ENCODE peak calls at places on chromosomes 5 and 9, in eight cellular contexts. Q is SK-N-SH, Z is stomach, L is ovary, E is HepG2, H is H1, T is sigmoid colon, D is suprapubic skin. X is an unnamed sample. For H3K36me3, the result is how much of the 10 kb centered on the place peaks cover.

GRCh38 chr5:38166832-38167231 is 91.5 kb upstream of the EGFLAM start:
- DNase-seq in Q (no peak), Z (no peak), L (no peak), E (no peak), H (no peak), T (no peak), D (no peak), X (no peak)

GRCh38 chr9:133995012-133995896 is 3.1 kb upstream of the VAV2 start:
- DNase-seq in Q (peak), Z (no peak), L (no peak), E (peak), H (no peak), T (no peak), D (no peak), X (no peak)

GRCh38 chr9:5895782-5896181 is 5.1 kb downstream of the MLANA start:
- DNase-seq in Q (no peak), Z (no peak), L (no peak), E (no peak), H (no peak), T (no peak), D (no peak), X (no peak)

GRCh38 chr9:35972093-35972492 is 14.1 kb upstream of the OR2S2 start:
- DNase-seq in Q (no peak), Z (no peak), L (no peak), E (no peak), H (peak), T (no peak), D (no peak), X (no peak)

GRCh38 chr5:128470663-128471062 is 67.4 kb downstream of the FBN2 start:
- DNase-seq in Q (no peak), Z (no peak), L (no peak), E (no peak), H (no peak), T (no peak), D (no peak), X (no peak)

GRCh38 chr9:86126998-86127972 is 27.9 kb upstream of the GOLM1 start:
- DNase-seq in Q (peak), Z (peak), L (peak), E (peak), H (peak), T (no peak), D (no peak), X (peak)

GRCh38 chr9:135980926-135981630 is 19.9 kb upstream of the UBAC1 start:
- DNase-seq in Q (no peak), Z (no peak), L (no peak), E (no peak), H (no peak), T (no peak), D (no peak), X (no peak)

GRCh38 chr5:143204474-143205246 is 198.8 kb downstream of the NR3C1 start:
- DNase-seq in Q (no peak), Z (no peak), L (no peak), E (no peak), H (no peak), T (no peak), D (no peak), X (no peak)

GRCh38 chr5:135214897-135215616 is 181.0 kb upstream of the PITX1 start:
- DNase-seq in Q (peak), Z (peak), L (no peak), E (no peak), H (peak), T (peak), D (peak), X (peak)

GRCh38 chr9:127574089-127574921 is 37.8 kb upstream of the STXBP1 start:
- DNase-seq in Q (no peak), Z (peak), L (no peak), E (no peak), H (no peak), T (no peak), D (no peak), X (no peak)

GRCh38 chr5:135138116-135138850 is 104.3 kb upstream of the PITX1 start:
- DNase-seq in Q (no peak), Z (no peak), L (no peak), E (no peak), H (no peak), T (no peak), D (no peak), X (no peak)

GRCh38 chr5:175247146-175247545 is 196.8 kb downstream of the DRD1 start:
- DNase-seq in Q (no peak), Z (no peak), L (no peak), E (no peak), H (no peak), T (no peak), D (no peak), X (no peak)

GRCh38 chr5:148970228-148970627 is 92.6 kb downstream of the SH3TC2 start:
- DNase-seq in Q (no peak), Z (peak), L (no peak), E (no peak), H (peak), T (peak), D (no peak), X (no peak)

GRCh38 chr5:146048994-146049703 is 56.2 kb downstream of the PLAC8L1 start:
- DNase-seq in Q (peak), Z (peak), L (no peak), E (peak), H (peak), T (no peak), D (no peak), X (peak)

DNA sequence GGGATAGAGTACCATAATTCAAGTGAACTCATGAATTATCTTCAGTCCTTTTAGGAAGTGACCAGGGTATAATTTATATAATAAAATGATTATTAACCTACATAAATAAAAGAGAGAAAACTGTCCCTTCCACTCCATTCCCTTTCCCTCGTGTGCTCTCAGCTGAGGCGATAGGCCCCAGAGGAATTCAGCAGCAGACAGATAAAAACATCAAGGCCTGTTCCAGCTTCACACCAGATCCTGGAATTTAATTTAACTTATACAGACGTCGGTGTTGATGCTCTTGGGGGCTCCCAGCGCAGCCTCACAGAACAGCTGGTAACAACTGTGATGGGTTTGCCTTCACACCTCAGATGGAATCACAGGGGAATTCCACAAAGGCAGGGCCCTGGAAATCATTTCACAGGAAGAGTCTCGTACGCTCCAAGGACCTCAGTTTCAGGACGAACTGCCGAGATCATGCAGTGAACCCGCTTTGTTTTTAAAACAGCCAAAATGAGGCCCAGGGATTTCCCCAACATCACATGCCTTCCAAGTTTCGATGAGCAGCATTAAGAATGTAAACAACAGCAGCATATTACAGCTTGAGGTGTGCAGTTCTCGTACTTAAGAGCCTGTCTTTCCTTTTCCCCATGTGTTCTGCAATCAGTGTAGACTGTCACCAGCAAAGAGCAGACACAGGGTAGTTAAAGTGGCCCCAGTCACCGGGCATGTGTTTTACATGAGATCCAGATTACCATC is 73.6 kb upstream of the ALDH1B1 start:
- DNase-seq in Q (peak), Z (no peak), L (peak), E (no peak), H (peak), T (no peak), D (no peak), X (no peak)
- H3K36me3 ChIP-seq in Q (under half), Z (under half), L (under half), E (under half), H (under half), T (under half), D (under half), X (under half)

DNA sequence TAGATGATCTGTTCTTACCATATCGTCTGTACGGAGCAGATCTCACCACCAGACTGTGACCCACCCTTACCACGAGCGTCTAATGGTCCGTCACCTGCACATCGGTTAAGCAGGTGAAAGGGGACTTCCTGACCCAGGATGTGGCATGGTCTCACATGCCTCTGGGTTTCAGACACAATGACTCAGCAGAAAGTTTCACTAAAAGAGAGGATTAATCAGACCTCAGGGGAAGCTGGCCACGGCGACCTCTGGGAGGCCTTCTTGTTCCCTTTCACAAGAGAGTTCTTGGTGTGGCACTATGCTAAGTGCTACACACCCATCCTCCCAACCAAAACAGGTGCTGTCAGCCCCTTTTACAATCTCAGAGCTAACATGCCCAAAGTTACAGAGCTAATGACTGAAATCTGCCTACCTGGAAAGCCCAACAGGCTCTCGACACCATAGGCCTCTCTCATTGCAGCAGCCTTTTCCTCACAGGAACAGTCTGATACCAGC is 41.6 kb downstream of the ADAMTS12 start:
- DNase-seq in Q (no peak), Z (no peak), L (no peak), E (peak), H (no peak), T (no peak), D (no peak), X (no peak)
- TF ChIP-seq EP300 in Q (no peak), Z (no peak), L (no peak), E (no peak), H (no peak), T (no peak), D (no peak), X (no peak)

GRCh38 chr5:96691503-96692303 is 29.5 kb downstream of the CAST start:
- DNase-seq in Q (no peak), Z (no peak), L (no peak), E (peak), H (no peak), T (no peak), D (no peak), X (no peak)
- H3K36me3 ChIP-seq in Q (under half), Z (under half), L (under half), E (under half), H (under half), T (under half), D (under half), X (under half)

GRCh38 chr5:10233011-10233410 is 16.7 kb downstream of the ATPSCKMT start:
- DNase-seq in Q (no peak), Z (no peak), L (no peak), E (no peak), H (no peak), T (no peak), D (no peak), X (no peak)

GRCh38 chr5:10229306-10230048 is 20.2 kb downstream of the ATPSCKMT start:
- DNase-seq in Q (no peak), Z (no peak), L (no peak), E (no peak), H (no peak), T (no peak), D (no peak), X (no peak)

GRCh38 chr5:10232386-10232785 is 17.3 kb downstream of the ATPSCKMT start:
- DNase-seq in Q (no peak), Z (no peak), L (no peak), E (no peak), H (no peak), T (no peak), D (no peak), X (no peak)

GRCh38 chr5:10235350-10235749 is 14.3 kb downstream of the ATPSCKMT start:
- DNase-seq in Q (no peak), Z (no peak), L (no peak), E (no peak), H (no peak), T (no peak), D (no peak), X (no peak)

DNA sequence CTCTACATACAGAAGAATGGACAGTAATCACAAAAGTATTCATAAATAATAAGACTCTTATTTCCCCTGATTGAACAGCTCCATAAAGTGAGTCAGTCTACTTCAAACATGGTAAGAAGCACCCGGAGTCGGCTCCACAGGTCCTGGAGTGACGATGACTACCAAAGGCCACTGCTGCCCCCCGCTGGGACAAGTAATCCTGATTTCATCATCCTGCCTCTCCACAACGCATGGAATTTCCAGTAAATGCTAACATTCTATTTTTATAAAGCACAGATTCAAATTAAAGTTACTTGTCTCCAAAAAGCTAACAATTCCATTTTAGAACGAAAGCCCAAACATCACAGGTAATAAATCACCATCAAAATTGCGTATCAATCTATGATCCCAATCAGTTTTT is 16.2 kb downstream of the ATPSCKMT start:
- DNase-seq in Q (peak), Z (no peak), L (no peak), E (peak), H (no peak), T (no peak), D (no peak), X (no peak)
- TF ChIP-seq EP300 in Q (no peak), Z (no peak), L (no peak), E (no peak), H (no peak), T (no peak), D (no peak), X (no peak)

DNA sequence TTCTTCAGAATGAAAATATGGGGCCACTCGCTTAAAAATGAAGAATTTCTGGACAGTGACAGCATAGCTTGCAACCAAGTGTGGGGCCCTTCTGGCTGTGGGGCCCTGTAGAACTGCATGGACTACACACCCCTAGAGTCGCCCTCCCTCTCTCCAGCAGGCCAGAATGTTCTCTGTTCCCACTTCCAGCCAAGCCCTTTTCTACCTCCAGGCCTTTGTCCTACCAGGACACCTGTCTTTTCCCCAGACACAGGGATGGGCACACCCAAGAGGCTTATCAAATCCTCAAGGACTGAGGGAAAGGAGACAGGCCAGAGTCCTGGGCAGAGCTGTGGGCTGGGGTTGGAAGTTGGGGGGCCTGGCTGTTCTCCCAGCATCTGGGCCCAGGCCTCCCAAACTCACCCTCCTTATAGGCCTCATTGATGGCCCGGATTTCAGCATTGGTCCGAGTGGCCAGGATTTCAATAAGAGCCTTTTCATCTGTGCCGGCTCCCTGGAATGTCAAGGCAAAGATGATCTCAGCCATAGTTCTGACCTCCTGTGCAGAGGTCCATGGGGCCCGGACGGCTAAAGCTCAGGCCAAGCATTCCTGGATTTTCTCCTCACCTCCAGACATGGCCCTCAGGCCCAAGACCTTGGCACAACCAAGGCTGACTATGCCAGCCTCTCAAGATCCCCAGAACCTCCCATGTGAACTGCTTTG is 38.2 kb upstream of the TNIP1 start:
- DNase-seq in Q (no peak), Z (no peak), L (no peak), E (no peak), H (no peak), T (no peak), D (no peak), X (no peak)
- H3K36me3 ChIP-seq in Q (under half), Z (under half), L (under half), E (half or more), H (under half), T (half or more), D (half or more), X (half or more)

DNA sequence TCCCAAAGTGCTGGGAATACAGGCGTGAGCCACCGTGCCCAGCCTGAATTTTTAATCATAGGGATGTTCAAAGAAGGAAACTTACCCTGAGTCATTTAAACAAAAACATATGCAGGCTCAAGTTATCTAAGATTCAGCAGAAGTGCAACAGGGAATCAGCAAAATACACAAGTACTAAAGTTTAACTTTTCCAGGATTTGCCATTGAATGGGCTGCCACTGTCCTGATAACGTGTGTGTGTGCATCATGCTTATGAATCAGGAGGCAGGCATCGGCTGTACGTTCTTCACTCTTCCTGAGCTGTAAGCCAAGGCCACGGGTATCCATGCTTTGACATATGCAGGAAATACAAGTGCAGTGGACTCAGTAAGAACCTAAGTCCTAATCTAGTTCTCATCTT is 48.8 kb upstream of the FST start:
- DNase-seq in Q (no peak), Z (no peak), L (no peak), E (no peak), H (no peak), T (no peak), D (no peak), X (no peak)
- TF ChIP-seq EP300 in Q (no peak), Z (no peak), L (no peak), E (no peak), H (no peak), T (no peak), D (no peak), X (no peak)

GRCh38 chr9:128632486-128632885 is 24.2 kb downstream of the DYNC2I2 start:
- DNase-seq in Q (no peak), Z (no peak), L (no peak), E (no peak), H (no peak), T (no peak), D (no peak), X (no peak)
- H3K36me3 ChIP-seq in Q (half or more), Z (half or more), L (under half), E (under half), H (under half), T (half or more), D (half or more), X (half or more)

GRCh38 chr9:115989816-115990215 is 163.8 kb upstream of the PAPPA start:
- DNase-seq in Q (no peak), Z (no peak), L (no peak), E (no peak), H (no peak), T (no peak), D (no peak), X (no peak)

GRCh38 chr9:115983366-115983765 is 170.2 kb upstream of the PAPPA start:
- DNase-seq in Q (no peak), Z (no peak), L (no peak), E (no peak), H (no peak), T (no peak), D (no peak), X (no peak)

GRCh38 chr9:115988701-115989100 is 164.9 kb upstream of the PAPPA start:
- DNase-seq in Q (no peak), Z (no peak), L (no peak), E (no peak), H (no peak), T (no peak), D (no peak), X (no peak)

GRCh38 chr9:115986508-115986907 is 167.1 kb upstream of the PAPPA start:
- DNase-seq in Q (no peak), Z (no peak), L (no peak), E (no peak), H (no peak), T (no peak), D (no peak), X (no peak)

GRCh38 chr9:115985657-115986056 is 167.9 kb upstream of the PAPPA start:
- DNase-seq in Q (no peak), Z (no peak), L (no peak), E (no peak), H (no peak), T (no peak), D (no peak), X (no peak)
- TF ChIP-seq EP300 in Q (no peak), Z (no peak), L (no peak), E (no peak), H (no peak), T (no peak), D (no peak), X (no peak)

GRCh38 chr5:55406292-55406691 is 98.5 kb downstream of the MTREX start:
- DNase-seq in Q (no peak), Z (no peak), L (no peak), E (no peak), H (no peak), T (no peak), D (no peak), X (no peak)
- H3K36me3 ChIP-seq in Q (under half), Z (under half), L (under half), E (half or more), H (under half), T (under half), D (under half), X (under half)

GRCh38 chr9:33220681-33221567 is 19.0 kb upstream of the SPINK4 start:
- DNase-seq in Q (no peak), Z (no peak), L (no peak), E (no peak), H (no peak), T (no peak), D (peak), X (no peak)

GRCh38 chr9:33221568-33221884 is 18.4 kb upstream of the SPINK4 start:
- DNase-seq in Q (no peak), Z (no peak), L (no peak), E (no peak), H (no peak), T (no peak), D (peak), X (no peak)

GRCh38 chr9:33222031-33222430 is 17.9 kb upstream of the SPINK4 start:
- DNase-seq in Q (no peak), Z (no peak), L (no peak), E (no peak), H (no peak), T (no peak), D (no peak), X (no peak)

GRCh38 chr9:33225319-33226152 is 14.4 kb upstream of the SPINK4 start:
- DNase-seq in Q (peak), Z (peak), L (peak), E (peak), H (peak), T (no peak), D (peak), X (peak)

GRCh38 chr9:33223696-33224095 is 16.3 kb upstream of the SPINK4 start:
- DNase-seq in Q (no peak), Z (no peak), L (no peak), E (no peak), H (no peak), T (no peak), D (no peak), X (no peak)
- TF ChIP-seq EP300 in Q (no peak), Z (no peak), L (no peak), E (no peak), H (no peak), T (no peak), D (no peak), X (no peak)